ENCODE peak calls at places on chromosomes 1 and 21, in nine cellular contexts. S is mucosa of descending colon; Z is nephron progenitor cell; W is heart left ventricle; A is COR-L47; K is SK-MEL-5; G is stimulated activated CD4-positive, alpha-beta T cell treated with anti-CD3 and anti-CD28 coated beads, TNF-alpha, amount 100 ng/mL, for 48 hours; E is non-pigmented ciliary epithelial cell; D is mesothelial cell of epicardium. O is an unnamed sample.
A peak's percentile ranks its signal among the peaks of the same experiment; 100 is the strongest.

GRCh38 chr1:2495026-2495425 is 18.9 kb downstream of the PLCH2 start:
- DNase-seq in D (no peak), A (no peak), Z (no peak), S (no peak), K (no peak), E (no peak), G (no peak), W (no peak), O (no peak)

GRCh38 chr1:63124666-63125191 is 197.6 kb upstream of the FOXD3 start:
- DNase-seq in G (no peak), S (no peak), K (peak; percentile 99), D (no peak), E (peak; percentile 86), A (no peak), W (no peak), Z (no peak), O (peak; percentile 85)

GRCh38 chr1:206506803-206507394 is 432 bp upstream of the RASSF5 start:
- DNase-seq in D (no peak), A (no peak), S (no peak), K (no peak), W (no peak), E (no peak), Z (peak; percentile 38), G (no peak), O (no peak)

GRCh38 chr1:36365310-36365895 is 20.3 kb downstream of the STK40 start:
- DNase-seq in D (no peak), G (no peak), A (no peak), W (peak; percentile 68), Z (no peak), S (no peak), E (no peak), K (no peak), O (peak; percentile 75)

GRCh38 chr1:93205892-93206566 is 25.5 kb downstream of the CCDC18 start:
- DNase-seq in W (no peak), A (no peak), Z (no peak), K (no peak), E (no peak), S (no peak), D (no peak), G (no peak), O (no peak)

GRCh38 chr1:2976180-2976562 is 45.1 kb upstream of the ACTRT2 start:
- DNase-seq in S (no peak), W (peak; percentile 2), E (no peak), Z (no peak), G (no peak), D (no peak), K (no peak), A (no peak), O (no peak)

GRCh38 chr21:25639167-25639921 is at the start of gene JAM2:
- DNase-seq in A (peak; percentile 32), G (peak; percentile 11), S (peak; percentile 14), Z (peak; percentile 73), D (peak; percentile 31), E (no peak), W (peak; percentile 63), K (peak; percentile 3), O (peak; percentile 82)

GRCh38 chr1:36204347-36204909 is 19.8 kb upstream of the THRAP3 start:
- DNase-seq in E (no peak), K (no peak), S (no peak), G (no peak), W (peak; percentile 45), Z (no peak), A (no peak), D (no peak), O (no peak)

GRCh38 chr1:212678456-212679410 is 20.9 kb downstream of the BATF3 start:
- DNase-seq in E (no peak), D (no peak), K (no peak), Z (no peak), G (no peak), S (no peak), W (no peak), A (no peak), O (no peak)

GRCh38 chr21:14582934-14583628 is 37.0 kb upstream of the SAMSN1 start:
- DNase-seq in W (no peak), E (no peak), G (no peak), Z (no peak), K (no peak), A (no peak), S (no peak), D (no peak), O (no peak)

GRCh38 chr21:44878053-44878982 is 4.8 kb upstream of the PTTG1IP start:
- DNase-seq in G (no peak), D (no peak), E (no peak), W (no peak), K (no peak), Z (no peak), A (no peak), S (peak; percentile 55), O (no peak)

GRCh38 chr1:70142120-70142519 is 63.3 kb downstream of the LRRC40 start:
- DNase-seq in D (no peak), W (no peak), A (no peak), S (no peak), K (peak; percentile 38), Z (no peak), E (no peak), G (no peak), O (no peak)

GRCh38 chr1:162694911-162695310 is 62.6 kb downstream of the DDR2 start:
- DNase-seq in Z (no peak), S (no peak), A (no peak), W (no peak), G (no peak), E (no peak), D (no peak), K (no peak), O (no peak)

GRCh38 chr1:22763479-22764200 is 53.0 kb downstream of the EPHB2 start:
- DNase-seq in E (no peak), Z (no peak), D (no peak), W (no peak), A (no peak), K (no peak), S (no peak), G (no peak), O (no peak)

GRCh38 chr1:34460193-34460592 is 283.5 kb downstream of the C1orf94 start:
- DNase-seq in S (peak; percentile 73), D (no peak), K (peak; percentile 62), A (peak; percentile 46), W (peak; percentile 10), E (no peak), G (peak; percentile 28), Z (peak; percentile 54), O (no peak)

GRCh38 chr1:243732627-243733026 is 117.4 kb downstream of the AKT3 start:
- DNase-seq in G (no peak), A (peak; percentile 64), S (no peak), K (no peak), E (no peak), Z (no peak), D (no peak), W (no peak), O (no peak)

GRCh38 chr1:158089476-158089875 is 91.2 kb upstream of the CD1D start:
- DNase-seq in E (no peak), K (no peak), D (no peak), G (no peak), S (no peak), W (no peak), Z (no peak), A (no peak), O (no peak)

GRCh38 chr1:182795563-182796228 is 6.1 kb downstream of the NPL start:
- DNase-seq in G (no peak), K (peak; percentile 24), A (no peak), D (no peak), S (peak; percentile 37), W (no peak), E (no peak), Z (no peak), O (no peak)

GRCh38 chr1:80656628-80657019 is 1144.1 kb upstream of the ADGRL2 start:
- DNase-seq in G (no peak), K (no peak), A (no peak), S (no peak), E (no peak), W (no peak), D (no peak), Z (no peak), O (peak; percentile 14)

GRCh38 chr1:8252266-8252951 is 65.5 kb upstream of the SLC45A1 start:
- DNase-seq in A (no peak), D (no peak), Z (no peak), W (no peak), S (no peak), K (no peak), G (no peak), E (no peak), O (no peak)

GRCh38 chr21:34004013-34004938 is 69.1 kb upstream of the MRPS6 start:
- DNase-seq in Z (no peak), D (no peak), S (no peak), K (peak; percentile 82), W (no peak), G (no peak), A (no peak), E (no peak), O (no peak)

GRCh38 chr1:114176366-114176765 is 22.7 kb upstream of the SYT6 start:
- DNase-seq in W (no peak), S (no peak), A (no peak), Z (no peak), K (no peak), E (no peak), G (no peak), D (no peak), O (no peak)

GRCh38 chr1:93967276-93967675 is 58.0 kb upstream of the GCLM start:
- DNase-seq in D (no peak), W (no peak), G (no peak), Z (peak; percentile 3), K (no peak), S (no peak), A (no peak), E (no peak), O (no peak)

GRCh38 chr1:66475940-66476339 is 58.0 kb upstream of the SGIP1 start:
- DNase-seq in E (no peak), K (no peak), A (no peak), S (no peak), Z (no peak), G (no peak), D (no peak), W (peak; percentile 38), O (no peak)

GRCh38 chr1:217881607-217882332 is 250.6 kb downstream of the SPATA17 start:
- DNase-seq in D (no peak), S (no peak), W (no peak), Z (no peak), K (peak; percentile 45), G (no peak), A (no peak), E (no peak), O (peak; percentile 29)

GRCh38 chr1:93137604-93138292 is 42.5 kb downstream of the TMED5 start:
- DNase-seq in K (no peak), E (no peak), Z (no peak), G (no peak), D (no peak), W (no peak), S (no peak), A (no peak), O (peak; percentile 3)

GRCh38 chr1:43519287-43519686 is 11.4 kb upstream of the PTPRF start:
- DNase-seq in K (no peak), A (no peak), G (no peak), S (no peak), D (no peak), W (no peak), E (no peak), Z (no peak), O (no peak)

GRCh38 chr1:95207223-95207935 is 26.6 kb upstream of the RWDD3 start:
- DNase-seq in E (no peak), K (no peak), D (no peak), G (no peak), Z (no peak), A (peak; percentile 9), W (peak; percentile 14), S (no peak), O (no peak)

GRCh38 chr1:163820748-163821147 is 499.0 kb downstream of the NUF2 start:
- DNase-seq in S (no peak), D (no peak), A (no peak), G (no peak), E (no peak), K (no peak), Z (no peak), W (no peak), O (peak; percentile 70)

GRCh38 chr1:227934476-227935313 is 13.0 kb downstream of the WNT9A start:
- DNase-seq in K (no peak), E (no peak), D (no peak), W (no peak), G (peak; percentile 77), A (no peak), S (no peak), Z (no peak), O (peak; percentile 39)

GRCh38 chr1:246012271-246012854 is 494.7 kb downstream of the SMYD3 start:
- DNase-seq in A (peak; percentile 46), E (no peak), Z (no peak), G (no peak), K (peak; percentile 73), S (no peak), W (no peak), D (no peak), O (peak; percentile 53)

O was measured in adipocyte.